ENCODE peak calls at places on chromosomes 1 and 21, in six cellular contexts. I is Peyer's patch, E is K562, Y is prostate gland, L is breast epithelium, Q is tibial nerve. M is an unnamed sample.

GRCh38 chr1:55571767-55572166 is 356.6 kb upstream of the USP24 start:
- DNase-seq in E (no peak), Q (no peak), L (no peak), Y (no peak), I (no peak), M (no peak)

GRCh38 chr1:210617306-210617705 is 288.6 kb downstream of the HHAT start:
- DNase-seq in Y (no peak), L (no peak), I (no peak), Q (no peak), E (no peak), M (no peak)

GRCh38 chr1:36888811-36889477 is 145.4 kb downstream of the GRIK3 start:
- DNase-seq in I (no peak), L (no peak), Q (peak; percentile 1), Y (no peak), E (no peak), M (peak; percentile 78)

GRCh38 chr1:171429137-171429536 is 56.2 kb upstream of the PRRC2C start:
- DNase-seq in L (no peak), I (no peak), E (no peak), Y (no peak), Q (no peak), M (no peak)

GRCh38 chr1:157073944-157074685 is 25.5 kb downstream of the ETV3L start:
- DNase-seq in Y (peak; percentile 65), E (no peak), Q (peak; percentile 72), L (peak; percentile 68), I (peak; percentile 81), M (peak; percentile 92)

GRCh38 chr1:213773975-213774374 is 213.8 kb upstream of the PROX1 start:
- DNase-seq in E (no peak), Y (no peak), Q (no peak), I (no peak), L (no peak), M (no peak)

GRCh38 chr1:20723159-20723536 is 5.3 kb upstream of the KIF17 start:
- DNase-seq in Q (no peak), Y (no peak), I (no peak), L (no peak), E (no peak), M (no peak)

GRCh38 chr1:162192323-162192678 is 122.8 kb downstream of the NOS1AP start:
- DNase-seq in Q (no peak), Y (no peak), E (no peak), L (no peak), I (no peak), M (no peak)

GRCh38 chr1:201426395-201427310 is 5.1 kb upstream of the TNNI1 start:
- DNase-seq in L (no peak), Y (no peak), Q (no peak), I (no peak), E (no peak), M (no peak)

GRCh38 chr1:20281801-20282200 is 8.9 kb upstream of the VWA5B1 start:
- DNase-seq in Y (no peak), I (no peak), L (no peak), E (no peak), Q (no peak), M (no peak)

GRCh38 chr1:212234431-212235298 is 50.5 kb upstream of the PPP2R5A start:
- DNase-seq in E (peak; percentile 76), I (no peak), Q (peak; percentile 25), L (no peak), Y (no peak), M (no peak)

GRCh38 chr1:3924871-3925655 is 25.0 kb upstream of the C1orf174 start:
- DNase-seq in I (no peak), Y (no peak), E (no peak), Q (no peak), L (no peak), M (no peak)

GRCh38 chr21:45552696-45553391 is 10.6 kb upstream of the SLC19A1 start:
- DNase-seq in Q (no peak), L (no peak), Y (no peak), E (no peak), I (peak; percentile 46), M (no peak)

GRCh38 chr1:222418654-222419053 is 129.2 kb downstream of the HHIPL2 start:
- DNase-seq in E (no peak), L (no peak), I (no peak), Y (no peak), Q (no peak), M (no peak)

GRCh38 chr1:41044197-41044596 is 22.7 kb upstream of the SLFNL1 start:
- DNase-seq in Q (no peak), E (no peak), Y (no peak), L (no peak), I (no peak), M (no peak)

GRCh38 chr1:193181985-193182384 is 4.4 kb downstream of the B3GALT2 start:
- DNase-seq in Y (no peak), E (no peak), Q (no peak), I (no peak), L (no peak), M (no peak)

GRCh38 chr1:62435231-62436038 is 1.4 kb upstream of the USP1 start:
- DNase-seq in Y (no peak), E (no peak), Q (no peak), I (no peak), L (peak; percentile 64), M (no peak)

GRCh38 chr1:116852910-116853309 is 56.8 kb upstream of the PTGFRN start:
- DNase-seq in Y (no peak), Q (no peak), I (no peak), E (no peak), L (no peak), M (no peak)

GRCh38 chr1:171468120-171468790 is 17.1 kb upstream of the PRRC2C start:
- DNase-seq in L (no peak), E (no peak), I (no peak), Q (no peak), Y (no peak), M (no peak)

GRCh38 chr1:59415876-59416275 is 119.0 kb downstream of the FGGY start:
- DNase-seq in I (no peak), L (no peak), E (no peak), Q (no peak), Y (no peak), M (no peak)

GRCh38 chr1:200411406-200412257 is 1.8 kb upstream of the ZNF281 start:
- DNase-seq in Q (no peak), I (no peak), E (no peak), L (no peak), Y (no peak), M (no peak)

GRCh38 chr1:200415693-200416593 is 6.1 kb upstream of the ZNF281 start:
- DNase-seq in E (no peak), Q (peak; percentile 77), I (no peak), L (no peak), Y (peak; percentile 43), M (no peak)

GRCh38 chr1:200414657-200415056 is 4.8 kb upstream of the ZNF281 start:
- DNase-seq in Q (no peak), L (no peak), I (no peak), E (no peak), Y (no peak), M (no peak)

GRCh38 chr1:200410566-200410878 is 686 bp upstream of the ZNF281 start:
- DNase-seq in Y (no peak), L (no peak), I (no peak), E (no peak), Q (no peak), M (no peak)

GRCh38 chr1:200415227-200415626 is 5.4 kb upstream of the ZNF281 start:
- DNase-seq in L (no peak), E (no peak), Q (no peak), I (no peak), Y (no peak), M (no peak)
- H3K27ac ChIP-seq in L (peak overlapping the region; percentile 72), E (no peak overlapping the region), Q (no peak overlapping the region), I (peak overlapping the region; percentile 40), Y (no peak overlapping the region), M (peak overlapping the region; percentile 75)

GRCh38 chr1:156055343-156055645 is 712 bp downstream of the LAMTOR2 start:
- DNase-seq in Q (no peak), E (no peak), L (no peak), Y (no peak), I (no peak), M (no peak)

GRCh38 chr1:156053770-156054499 is at the start of gene UBQLN4:
- DNase-seq in I (peak; percentile 92), Y (peak; percentile 84), E (peak; percentile 96), Q (peak; percentile 73), L (peak; percentile 79), M (peak; percentile 95)

GRCh38 chr1:156054500-156055342 is at the start of gene LAMTOR2:
- DNase-seq in E (peak; percentile 81), I (peak; percentile 98), Q (peak; percentile 99), L (peak; percentile 96), Y (peak; percentile 98), M (peak; percentile 99)

GRCh38 chr1:156051011-156051725 is 2.4 kb downstream of the UBQLN4 start:
- DNase-seq in Q (no peak), L (no peak), E (no peak), I (no peak), Y (no peak), M (no peak)

GRCh38 chr1:156052862-156053769 is 482 bp downstream of the UBQLN4 start:
- DNase-seq in Y (no peak), L (peak; percentile 57), E (peak; percentile 87), Q (peak; percentile 44), I (peak; percentile 68), M (no peak)
- TF ChIP-seq POLR2A in Y (no peak), L (no peak), E (peak; percentile 40), Q (no peak), I (no peak), M (no peak)

GRCh38 chr1:24154215-24154614 is 11.3 kb upstream of the IL22RA1 start:
- DNase-seq in I (no peak), Y (no peak), L (no peak), Q (no peak), E (no peak), M (no peak)

GRCh38 chr1:24150228-24151174 is 7.6 kb upstream of the IL22RA1 start:
- DNase-seq in Q (peak; percentile 94), E (peak; percentile 94), L (peak; percentile 94), I (peak; percentile 98), Y (peak; percentile 94), M (peak; percentile 97)

GRCh38 chr1:24155011-24155782 is 12.3 kb upstream of the IL22RA1 start:
- DNase-seq in L (no peak), Y (peak; percentile 25), I (no peak), Q (no peak), E (peak; percentile 56), M (no peak)

GRCh38 chr1:24151175-24151533 is 8.2 kb upstream of the IL22RA1 start:
- DNase-seq in Q (no peak), I (peak; percentile 69), L (no peak), Y (peak; percentile 74), E (no peak), M (no peak)

GRCh38 chr1:24152631-24153494 is 9.9 kb upstream of the IL22RA1 start:
- DNase-seq in Q (no peak), L (no peak), Y (no peak), I (no peak), E (no peak), M (no peak)
- H3K27ac ChIP-seq in Q (no peak overlapping the region), L (peak overlapping the region; percentile 3), Y (no peak overlapping the region), I (no peak overlapping the region), E (no peak overlapping the region), M (no peak overlapping the region)

GRCh38 chr1:160519542-160520435 is 3.3 kb downstream of the SLAMF6 start:
- DNase-seq in Q (no peak), L (no peak), E (peak; percentile 39), Y (no peak), I (no peak), M (no peak)
- TF ChIP-seq POLR2A in Q (no peak), L (no peak), E (no peak), Y (no peak), I (no peak), M (no peak)

GRCh38 chr1:27053977-27054376 is 41.3 kb upstream of the TENT5B start:
- DNase-seq in Y (no peak), L (no peak), I (no peak), E (peak; percentile 8), Q (no peak), M (no peak)
- H3K27ac ChIP-seq in Y (no peak overlapping the region), L (no peak overlapping the region), I (no peak overlapping the region), E (no peak overlapping the region), Q (no peak overlapping the region), M (no peak overlapping the region)

GRCh38 chr1:53145942-53146708 is 3.7 kb upstream of the SLC1A7 start:
- DNase-seq in Y (no peak), E (peak; percentile 50), Q (no peak), L (no peak), I (peak; percentile 73), M (peak; percentile 92)
- TF ChIP-seq POLR2A in Y (no peak), E (no peak), Q (no peak), L (no peak), I (no peak), M (no peak)

M was measured in esophagus muscularis mucosa.